ENCODE peak calls at places on chromosomes 1 and 21, in five cellular contexts. D is ovary, E is fibroblast of lung, N is iPS DF 6.9, P is keratinocyte. S is an unnamed sample. For H3K36me3 and H3K9me3, the result is how much of the 10 kb centered on the place peaks cover.

GRCh38 chr1:10001016-10001665 is 4.1 kb downstream of the RBP7 start:
- DNase-seq in N (no peak), P (no peak), E (no peak), D (no peak), S (no peak)

GRCh38 chr1:56324504-56324903 is 254.9 kb downstream of the PLPP3 start:
- DNase-seq in D (no peak), E (no peak), P (no peak), N (no peak), S (no peak)

GRCh38 chr1:109617291-109617801 is 2.1 kb downstream of the GNAT2 start:
- DNase-seq in E (peak), N (no peak), D (no peak), P (no peak), S (peak)

GRCh38 chr1:216905781-216906180 is 182.6 kb upstream of the ESRRG start:
- DNase-seq in D (no peak), N (no peak), E (no peak), P (no peak), S (no peak)

GRCh38 chr1:224894915-224895314 is 34.6 kb upstream of the DNAH14 start:
- DNase-seq in P (no peak), N (peak), D (no peak), E (peak), S (peak)

GRCh38 chr1:184387069-184387870 is 441 bp downstream of the C1orf21 start:
- DNase-seq in D (peak), P (peak), E (no peak), N (no peak), S (no peak)

GRCh38 chr1:9280015-9280860 is 12.5 kb upstream of the SPSB1 start:
- DNase-seq in E (peak), D (no peak), P (no peak), N (no peak), S (no peak)

GRCh38 chr1:43688109-43688387 is 19.3 kb upstream of the ST3GAL3 start:
- DNase-seq in E (no peak), P (no peak), N (no peak), D (no peak), S (no peak)

GRCh38 chr1:147683163-147683763 is 12.9 kb upstream of the ACP6 start:
- DNase-seq in N (no peak), D (no peak), E (no peak), P (no peak), S (no peak)

GRCh38 chr1:222243902-222244301 is 304.0 kb downstream of the HHIPL2 start:
- DNase-seq in E (no peak), N (no peak), D (no peak), P (peak), S (no peak)

GRCh38 chr1:87399701-87400100 is 71.0 kb downstream of the LMO4 start:
- DNase-seq in D (no peak), P (no peak), N (no peak), E (no peak), S (no peak)

GRCh38 chr1:11138952-11139351 is 39.3 kb upstream of the EXOSC10 start:
- DNase-seq in D (no peak), P (no peak), N (no peak), E (peak), S (no peak)

GRCh38 chr1:153624965-153625611 is 2.2 kb downstream of the S100A13 start:
- DNase-seq in P (no peak), E (no peak), D (no peak), N (no peak), S (no peak)
- H3K36me3 ChIP-seq in P (under half), E (under half), D (under half), N (under half), S (under half)

GRCh38 chr1:248183996-248184395 is 9.4 kb downstream of the OR2M2 start:
- DNase-seq in N (no peak), E (no peak), P (no peak), D (no peak), S (no peak)

DNA sequence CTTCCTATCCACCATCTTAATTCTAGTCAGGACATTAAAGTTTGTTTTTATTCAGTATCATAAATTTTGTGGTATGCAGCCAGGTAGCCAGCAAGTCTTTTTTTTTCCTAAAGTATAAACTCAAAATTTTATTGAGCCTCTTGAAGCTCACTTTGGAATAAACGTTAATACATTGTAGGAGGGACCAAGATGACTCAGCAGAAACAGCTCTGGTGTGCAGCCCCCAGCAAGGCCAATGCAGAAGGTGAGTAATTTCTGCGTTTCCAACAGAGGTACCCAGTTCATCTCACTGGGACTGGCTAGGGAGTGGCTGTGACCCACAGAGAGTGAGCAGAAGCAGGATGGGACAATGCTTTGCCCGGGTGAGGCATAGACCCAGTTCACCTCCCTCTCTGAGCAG is 9.7 kb upstream of the OR2M3 start:
- DNase-seq in N (no peak), D (no peak), E (no peak), P (no peak), S (no peak)
- H3K9me3 ChIP-seq in N (under half), D (under half), E (under half), P (under half), S (under half)

GRCh38 chr1:1671365-1672119 is 12.7 kb upstream of the CDK11B start:
- DNase-seq in D (peak), P (no peak), E (no peak), N (no peak), S (no peak)
- H3K36me3 ChIP-seq in D (under half), P (under half), E (under half), N (under half), S (under half)

DNA sequence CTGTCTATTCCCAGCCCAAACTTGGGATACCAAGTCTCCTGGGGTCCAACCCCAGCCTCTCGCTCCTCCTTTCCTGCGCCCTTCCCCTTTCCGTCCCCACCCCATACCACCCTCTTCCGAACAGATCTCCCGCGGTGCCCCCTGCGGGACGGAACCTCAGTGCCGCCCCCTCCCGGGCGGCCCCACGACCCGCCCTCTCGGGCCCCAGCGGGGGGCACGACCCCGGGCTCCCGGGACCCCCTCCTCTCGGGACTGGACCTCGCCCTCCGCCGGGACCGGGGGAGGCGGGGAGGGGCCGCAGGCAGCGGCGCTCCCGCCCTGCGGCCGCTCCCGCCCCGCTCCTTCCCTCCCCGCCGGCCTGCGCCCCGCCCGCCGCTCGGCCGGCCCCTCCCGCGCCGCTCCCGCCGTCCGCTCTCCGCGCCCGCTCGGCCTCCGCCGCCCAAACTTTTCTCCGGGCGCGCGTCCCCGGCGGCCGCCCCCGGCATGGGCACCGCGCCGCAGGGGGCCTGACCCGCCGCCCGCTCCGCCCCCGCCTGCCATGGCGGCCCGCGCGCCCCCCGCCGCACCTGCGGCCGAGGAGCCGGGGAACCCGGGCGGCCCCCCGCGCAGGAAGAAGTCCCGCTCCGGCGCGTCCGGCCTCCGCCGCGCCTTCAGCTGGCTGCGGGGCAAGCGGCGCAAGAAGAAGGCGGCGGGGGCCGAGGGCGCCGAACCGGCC is 39.0 kb upstream of the SYNC start:
- DNase-seq in N (no peak), D (peak), E (no peak), P (no peak), S (no peak)
- H3K9me3 ChIP-seq in N (under half), D (under half), E (under half), P (under half), S (under half)

GRCh38 chr1:2906620-2907019 is 105.1 kb upstream of the TTC34 start:
- DNase-seq in E (no peak), P (no peak), D (no peak), N (no peak), S (no peak)
- H3K36me3 ChIP-seq in E (under half), P (under half), D (under half), N (under half), S (under half)

GRCh38 chr1:152502496-152503180 is 8.0 kb upstream of the LCE5A start:
- DNase-seq in N (no peak), E (no peak), D (no peak), P (peak), S (no peak)
- H3K9me3 ChIP-seq in N (under half), E (under half), D (under half), P (under half), S (under half)

GRCh38 chr1:30982431-30982830 is 73.9 kb upstream of the SDC3 start:
- DNase-seq in P (no peak), E (no peak), N (no peak), D (no peak), S (no peak)
- H3K36me3 ChIP-seq in P (under half), E (under half), N (under half), D (under half), S (under half)

GRCh38 chr21:42811960-42812359 is 67.4 kb downstream of the WDR4 start:
- DNase-seq in E (no peak), P (no peak), N (no peak), D (no peak), S (no peak)

GRCh38 chr21:42818328-42818749 is 61.0 kb downstream of the WDR4 start:
- DNase-seq in P (peak), D (peak), N (no peak), E (peak), S (peak)

GRCh38 chr21:42819861-42820512 is 59.4 kb downstream of the WDR4 start:
- DNase-seq in D (no peak), N (no peak), P (no peak), E (no peak), S (peak)

GRCh38 chr21:42809577-42810440 is 69.5 kb downstream of the WDR4 start:
- DNase-seq in D (no peak), E (no peak), P (no peak), N (no peak), S (no peak)

GRCh38 chr21:42815217-42815616 is 64.1 kb downstream of the WDR4 start:
- DNase-seq in E (no peak), D (no peak), N (no peak), P (no peak), S (no peak)
- H3K9me3 ChIP-seq in E (under half), D (under half), N (under half), P (under half), S (under half)

GRCh38 chr1:68185743-68186142 is 46.6 kb downstream of the WLS start:
- DNase-seq in N (no peak), P (no peak), E (no peak), D (no peak), S (no peak)
- H3K36me3 ChIP-seq in N (under half), P (under half), E (under half), D (under half), S (under half)

GRCh38 chr1:3337798-3338724 is 116.4 kb upstream of the ARHGEF16 start:
- DNase-seq in D (no peak), P (no peak), N (no peak), E (no peak), S (no peak)
- H3K9me3 ChIP-seq in D (under half), P (under half), N (under half), E (under half), S (under half)